ENCODE peak calls at places on chromosomes 6 and 20, in four cellular contexts. K is HL-60, Q is GM12878, X is K562. J is an unnamed sample.

GRCh38 chr6:133359256-133359655 is 118.1 kb downstream of the EYA4 start:
- DNase-seq in X (no peak), Q (no peak), K (no peak), J (no peak)

GRCh38 chr6:135812085-135812526 is 39.4 kb upstream of the PDE7B start:
- DNase-seq in K (no peak), Q (no peak), X (no peak), J (no peak)

GRCh38 chr20:8246153-8246552 is 114.1 kb downstream of the PLCB1 start:
- DNase-seq in K (no peak), Q (no peak), X (no peak), J (no peak)

GRCh38 chr6:115441671-115442070 is 619.0 kb downstream of the FRK start:
- DNase-seq in Q (no peak), X (no peak), K (no peak), J (no peak)

GRCh38 chr6:138128096-138128495 is 20.9 kb upstream of the PERP start:
- DNase-seq in Q (no peak), K (no peak), X (no peak), J (no peak)

GRCh38 chr6:55822815-55823214 is 52.6 kb downstream of the BMP5 start:
- DNase-seq in X (no peak), Q (no peak), K (no peak), J (no peak)

GRCh38 chr20:38658879-38659612 is 57.4 kb downstream of the ARHGAP40 start:
- DNase-seq in K (no peak), X (peak), Q (no peak), J (no peak)

GRCh38 chr6:87716928-87717655 is 15.1 kb upstream of the AKIRIN2 start:
- DNase-seq in K (no peak), X (no peak), Q (no peak), J (no peak)

GRCh38 chr20:36881888-36882287 is 6.0 kb downstream of the TLDC2 start:
- DNase-seq in Q (no peak), X (no peak), K (no peak), J (no peak)

GRCh38 chr20:24681634-24682495 is 212.4 kb downstream of the SYNDIG1 start:
- DNase-seq in Q (no peak), K (no peak), X (no peak), J (no peak)

GRCh38 chr20:20972490-20972889 is 133.7 kb downstream of the LINC00237 start:
- DNase-seq in X (no peak), Q (no peak), K (no peak), J (no peak)

GRCh38 chr6:36616888-36617521 is 22.8 kb downstream of the SRSF3 start:
- DNase-seq in K (no peak), X (no peak), Q (no peak), J (no peak)

GRCh38 chr6:5747379-5747778 is 259.3 kb downstream of the NRN1 start:
- DNase-seq in Q (no peak), K (no peak), X (no peak), J (no peak)

GRCh38 chr20:3672864-3673550 is 8.8 kb downstream of the ADAM33 start:
- DNase-seq in Q (no peak), X (no peak), K (no peak), J (no peak)

GRCh38 chr6:152316024-152316423 is 321.1 kb downstream of the SYNE1 start:
- DNase-seq in K (no peak), X (no peak), Q (no peak), J (no peak)

GRCh38 chr6:111409430-111409829 is 73.6 kb downstream of the REV3L start:
- DNase-seq in X (no peak), Q (no peak), K (no peak), J (no peak)

GRCh38 chr20:40688129-40689099 is 622 bp downstream of the MAFB start:
- DNase-seq in K (no peak), X (no peak), Q (no peak), J (no peak)

GRCh38 chr6:3916211-3916610 is 67.0 kb downstream of the FAM50B start:
- DNase-seq in X (no peak), K (no peak), Q (no peak), J (no peak)
- TF ChIP-seq SPI1 in X (no peak), K (no peak), Q (no peak), J (no peak)

GRCh38 chr6:31614674-31615578 is at the start of gene AIF1:
- DNase-seq in X (peak), Q (no peak), K (no peak), J (no peak)
- TF ChIP-seq SPI1 in X (peak), Q (peak), K (peak), J (peak)

DNA sequence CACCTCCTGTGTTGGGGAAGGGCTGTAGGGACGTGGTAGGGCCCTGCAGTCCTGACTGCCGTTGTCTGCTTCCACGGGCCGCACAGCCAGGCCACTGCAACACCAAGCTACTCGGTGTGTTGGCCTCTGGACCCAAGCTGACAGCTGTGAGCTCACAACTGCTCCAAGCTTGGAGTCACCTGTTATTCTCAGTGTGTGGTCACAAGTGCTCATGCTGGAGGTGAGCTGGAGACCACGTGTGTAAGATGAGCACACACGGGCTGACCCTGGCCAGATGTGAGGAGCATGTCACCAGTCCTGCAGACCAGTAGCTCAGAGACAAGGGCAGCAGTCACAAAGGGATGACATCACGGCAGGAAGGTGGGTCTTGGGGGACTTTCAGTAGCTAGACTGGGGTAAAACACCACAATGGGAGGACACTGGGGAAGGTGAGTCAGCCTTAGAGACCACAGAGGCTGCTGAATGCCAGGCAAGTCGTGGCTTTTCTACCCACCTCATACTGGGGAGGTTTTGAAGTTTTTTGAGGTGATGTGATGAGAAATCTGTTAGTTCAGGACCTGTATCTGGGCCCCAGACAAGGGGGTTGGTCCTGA is 87.3 kb downstream of the FAM120B start:
- DNase-seq in K (no peak), Q (no peak), X (no peak), J (no peak)
- TF ChIP-seq SPI1 in K (no peak), Q (no peak), X (no peak), J (no peak)

DNA sequence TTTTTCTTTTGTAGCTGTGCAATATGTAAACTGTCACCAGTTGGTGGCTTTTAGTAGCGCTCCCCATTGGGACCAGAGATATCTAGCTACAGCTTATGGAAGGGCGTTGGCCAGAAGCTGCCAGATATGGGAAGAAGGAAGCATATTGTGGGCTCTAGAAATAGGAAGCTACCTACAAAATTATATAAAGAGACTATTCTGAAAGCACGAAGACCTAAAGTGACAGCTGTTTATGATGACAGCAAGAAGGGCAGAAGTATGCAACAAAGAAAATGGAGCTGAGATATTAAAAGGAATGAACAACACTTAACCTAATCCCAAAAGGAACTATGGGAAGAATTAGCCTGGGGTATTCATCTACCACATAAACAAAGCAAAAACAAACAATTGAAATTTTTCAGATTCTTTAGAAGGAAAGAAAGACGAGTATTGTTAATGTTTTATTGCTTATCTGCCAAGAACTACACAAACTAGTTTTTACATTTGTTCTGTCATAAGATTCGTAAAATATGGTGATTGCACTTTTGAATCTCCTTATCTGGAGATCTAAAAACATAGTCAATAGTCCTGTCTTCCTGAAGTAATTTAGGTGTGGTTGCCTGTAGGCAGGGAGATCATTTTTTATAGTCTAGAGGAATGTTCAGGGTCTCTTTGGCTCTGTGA is 81.6 kb downstream of the NCOA7 start:
- DNase-seq in X (peak), Q (no peak), K (no peak), J (no peak)
- TF ChIP-seq SPI1 in X (no peak), Q (no peak), K (no peak), J (no peak)

GRCh38 chr6:148776321-148776966 is 29.6 kb downstream of the UST start:
- DNase-seq in X (no peak), Q (no peak), K (no peak), J (no peak)
- TF ChIP-seq SPI1 in X (no peak), Q (no peak), K (no peak), J (no peak)

GRCh38 chr6:163179061-163179460 is 235.5 kb upstream of the QKI start:
- DNase-seq in Q (no peak), X (no peak), K (no peak), J (no peak)
- TF ChIP-seq SPI1 in Q (no peak), X (no peak), K (no peak), J (no peak)

GRCh38 chr20:22807045-22807444 is 222.7 kb upstream of the FOXA2 start:
- DNase-seq in X (no peak), K (no peak), Q (no peak), J (no peak)

GRCh38 chr20:22805970-22806369 is 221.6 kb upstream of the FOXA2 start:
- DNase-seq in K (no peak), X (no peak), Q (no peak), J (no peak)

GRCh38 chr20:22810030-22810429 is 225.1 kb upstream of the SSTR4 start:
- DNase-seq in X (no peak), K (no peak), Q (no peak), J (no peak)

GRCh38 chr20:22808628-22809027 is 224.3 kb upstream of the FOXA2 start:
- DNase-seq in X (no peak), Q (no peak), K (no peak), J (no peak)

DNA sequence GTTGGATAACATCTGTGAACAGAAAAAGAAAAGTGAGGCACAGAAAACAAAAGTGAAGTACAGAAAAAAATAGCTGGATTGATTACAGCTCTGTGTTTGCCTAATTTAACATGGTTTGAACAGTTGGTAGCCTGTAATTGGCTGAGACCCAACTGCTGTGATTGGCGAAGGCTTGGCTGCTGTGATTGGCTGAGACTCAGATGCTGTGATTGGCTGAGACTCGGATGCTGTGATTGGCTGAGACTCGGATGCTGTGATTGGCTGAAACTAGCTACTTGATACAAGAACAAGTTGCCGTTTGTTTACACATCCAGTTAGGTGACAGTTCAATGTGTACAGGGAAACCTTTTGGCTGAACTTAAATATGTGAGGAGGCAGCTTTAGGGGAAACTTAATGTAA is 223.3 kb upstream of the FOXA2 start:
- DNase-seq in K (no peak), X (no peak), Q (no peak), J (no peak)
- TF ChIP-seq SPI1 in K (no peak), X (no peak), Q (no peak), J (no peak)

GRCh38 chr20:50636601-50637539 is 54.5 kb downstream of the RIPOR3 start:
- DNase-seq in X (peak), Q (no peak), K (no peak), J (no peak)
- TF ChIP-seq SPI1 in X (no peak), Q (no peak), K (no peak), J (no peak)

GRCh38 chr6:156280131-156280530 is 497.0 kb upstream of the ARID1B start:
- DNase-seq in X (no peak), K (no peak), Q (no peak), J (no peak)

GRCh38 chr6:156282087-156282486 is 495.1 kb upstream of the ARID1B start:
- DNase-seq in K (no peak), X (no peak), Q (no peak), J (no peak)

GRCh38 chr6:156279306-156279969 is 497.7 kb upstream of the ARID1B start:
- DNase-seq in Q (peak), K (no peak), X (no peak), J (no peak)

GRCh38 chr6:156283091-156283490 is 494.1 kb upstream of the ARID1B start:
- DNase-seq in Q (no peak), X (no peak), K (no peak), J (no peak)
- TF ChIP-seq SPI1 in Q (no peak), X (no peak), K (no peak), J (no peak)

GRCh38 chr6:89146748-89147715 is 1.2 kb downstream of the PM20D2 start:
- DNase-seq in Q (no peak), K (no peak), X (no peak), J (no peak)
- TF ChIP-seq SPI1 in Q (peak), K (peak), X (no peak), J (peak)